ENCODE peak calls at places on chromosomes 3 and 15, in eight cellular contexts. One of them, this sample, is unnamed.

GRCh38 chr3:69174435-69174834 is 52.0 kb upstream of the LMOD3 start:
- DNase-seq in K562: no peak
- DNase-seq in SK-N-SH: no peak
- DNase-seq in esophagus muscularis mucosa: no peak
- DNase-seq in sigmoid colon: no peak
- DNase-seq in transverse colon: no peak
- DNase-seq in GM12878: no peak
- DNase-seq in stomach: no peak
- DNase-seq in this sample: no peak

GRCh38 chr3:49279376-49279775 is 2.3 kb upstream of the C3orf62 start:
- DNase-seq in esophagus muscularis mucosa: no peak
- DNase-seq in stomach: no peak
- DNase-seq in sigmoid colon: no peak
- DNase-seq in K562: no peak
- DNase-seq in GM12878: no peak
- DNase-seq in SK-N-SH: no peak
- DNase-seq in transverse colon: peak
- DNase-seq in this sample: no peak

GRCh38 chr15:100771745-100772144 is 107.9 kb upstream of the ALDH1A3 start:
- DNase-seq in stomach: no peak
- DNase-seq in sigmoid colon: no peak
- DNase-seq in esophagus muscularis mucosa: peak
- DNase-seq in K562: no peak
- DNase-seq in SK-N-SH: peak
- DNase-seq in GM12878: no peak
- DNase-seq in transverse colon: no peak
- DNase-seq in this sample: no peak

GRCh38 chr3:133944181-133944580 is 48.5 kb upstream of the RAB6B start:
- DNase-seq in esophagus muscularis mucosa: no peak
- DNase-seq in K562: no peak
- DNase-seq in SK-N-SH: no peak
- DNase-seq in sigmoid colon: peak
- DNase-seq in stomach: no peak
- DNase-seq in GM12878: no peak
- DNase-seq in transverse colon: no peak
- DNase-seq in this sample: no peak

GRCh38 chr15:64067564-64068030 is 21.3 kb upstream of the DAPK2 start:
- DNase-seq in sigmoid colon: peak
- DNase-seq in SK-N-SH: peak
- DNase-seq in K562: peak
- DNase-seq in transverse colon: peak
- DNase-seq in GM12878: peak
- DNase-seq in stomach: peak
- DNase-seq in esophagus muscularis mucosa: no peak
- DNase-seq in this sample: no peak

GRCh38 chr15:68201879-68202261 is 3.3 kb downstream of the CALML4 start:
- DNase-seq in SK-N-SH: peak
- DNase-seq in sigmoid colon: no peak
- DNase-seq in GM12878: no peak
- DNase-seq in stomach: no peak
- DNase-seq in esophagus muscularis mucosa: no peak
- DNase-seq in transverse colon: no peak
- DNase-seq in K562: no peak
- DNase-seq in this sample: no peak

GRCh38 chr3:174417568-174417967 is 441.6 kb upstream of the NAALADL2 start:
- DNase-seq in SK-N-SH: no peak
- DNase-seq in GM12878: no peak
- DNase-seq in esophagus muscularis mucosa: no peak
- DNase-seq in transverse colon: no peak
- DNase-seq in stomach: no peak
- DNase-seq in sigmoid colon: no peak
- DNase-seq in K562: no peak
- DNase-seq in this sample: no peak

GRCh38 chr15:40255033-40255432 is 16.2 kb downstream of the PAK6 start:
- DNase-seq in sigmoid colon: no peak
- DNase-seq in K562: no peak
- DNase-seq in stomach: no peak
- DNase-seq in transverse colon: no peak
- DNase-seq in SK-N-SH: no peak
- DNase-seq in GM12878: no peak
- DNase-seq in esophagus muscularis mucosa: no peak
- DNase-seq in this sample: no peak

GRCh38 chr3:143421556-143421955 is 302.0 kb downstream of the CHST2 start:
- DNase-seq in esophagus muscularis mucosa: no peak
- DNase-seq in K562: no peak
- DNase-seq in sigmoid colon: no peak
- DNase-seq in SK-N-SH: no peak
- DNase-seq in stomach: no peak
- DNase-seq in transverse colon: no peak
- DNase-seq in GM12878: no peak
- DNase-seq in this sample: no peak

GRCh38 chr3:190121061-190121765 is 516 bp upstream of the P3H2 start:
- DNase-seq in transverse colon: no peak
- DNase-seq in SK-N-SH: no peak
- DNase-seq in GM12878: no peak
- DNase-seq in sigmoid colon: peak
- DNase-seq in K562: no peak
- DNase-seq in stomach: no peak
- DNase-seq in esophagus muscularis mucosa: no peak
- DNase-seq in this sample: no peak

DNA sequence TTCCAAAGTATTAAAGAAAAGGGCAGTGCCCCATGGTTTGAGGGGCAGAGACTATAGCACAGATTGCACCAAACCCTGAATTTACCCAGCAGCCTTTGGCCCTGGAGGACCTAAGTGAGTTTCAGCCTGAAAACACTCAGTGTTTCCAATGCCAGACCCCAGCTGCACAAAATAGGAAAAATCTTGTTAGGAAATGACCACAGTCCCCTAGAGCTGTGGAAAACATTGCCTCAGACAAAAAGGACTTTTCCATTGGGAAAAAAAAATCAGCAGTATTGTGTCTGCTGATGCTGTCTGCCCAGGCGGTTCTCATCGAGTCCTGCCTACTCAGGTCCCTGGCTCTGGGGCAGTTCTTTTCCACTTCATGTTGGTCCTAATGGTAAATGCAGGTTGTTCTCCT is 121.7 kb upstream of the DLG1 start:
- DNase-seq in GM12878: no peak
- DNase-seq in esophagus muscularis mucosa: no peak
- DNase-seq in K562: no peak
- DNase-seq in stomach: no peak
- DNase-seq in sigmoid colon: no peak
- DNase-seq in SK-N-SH: no peak
- DNase-seq in transverse colon: no peak
- DNase-seq in this sample: no peak
- TF ChIP-seq EP300 in GM12878: no peak
- TF ChIP-seq EP300 in esophagus muscularis mucosa: no peak
- TF ChIP-seq EP300 in K562: no peak
- TF ChIP-seq EP300 in stomach: no peak
- TF ChIP-seq EP300 in sigmoid colon: no peak
- TF ChIP-seq EP300 in SK-N-SH: no peak
- TF ChIP-seq EP300 in transverse colon: no peak
- TF ChIP-seq EP300 in this sample: no peak

GRCh38 chr15:72964542-72964941 is 87.7 kb upstream of the NEO1 start:
- DNase-seq in transverse colon: no peak
- DNase-seq in esophagus muscularis mucosa: peak
- DNase-seq in K562: no peak
- DNase-seq in sigmoid colon: no peak
- DNase-seq in stomach: no peak
- DNase-seq in SK-N-SH: no peak
- DNase-seq in GM12878: no peak
- DNase-seq in this sample: no peak
- TF ChIP-seq POLR2AphosphoS5 in transverse colon: no peak
- TF ChIP-seq POLR2AphosphoS5 in esophagus muscularis mucosa: no peak
- TF ChIP-seq POLR2AphosphoS5 in K562: no peak
- TF ChIP-seq POLR2AphosphoS5 in sigmoid colon: no peak
- TF ChIP-seq POLR2AphosphoS5 in stomach: no peak
- TF ChIP-seq POLR2AphosphoS5 in SK-N-SH: no peak
- TF ChIP-seq POLR2AphosphoS5 in GM12878: no peak
- TF ChIP-seq POLR2AphosphoS5 in this sample: no peak

GRCh38 chr15:60043744-60044435 is 39.8 kb downstream of the FOXB1 start:
- DNase-seq in GM12878: no peak
- DNase-seq in sigmoid colon: no peak
- DNase-seq in esophagus muscularis mucosa: peak
- DNase-seq in K562: no peak
- DNase-seq in stomach: no peak
- DNase-seq in SK-N-SH: no peak
- DNase-seq in transverse colon: no peak
- DNase-seq in this sample: no peak

GRCh38 chr15:60049948-60050347 is 45.8 kb downstream of the FOXB1 start:
- DNase-seq in K562: no peak
- DNase-seq in esophagus muscularis mucosa: no peak
- DNase-seq in stomach: no peak
- DNase-seq in SK-N-SH: no peak
- DNase-seq in transverse colon: no peak
- DNase-seq in GM12878: no peak
- DNase-seq in sigmoid colon: no peak
- DNase-seq in this sample: no peak

GRCh38 chr15:60047701-60048100 is 43.6 kb downstream of the FOXB1 start:
- DNase-seq in SK-N-SH: no peak
- DNase-seq in GM12878: no peak
- DNase-seq in transverse colon: no peak
- DNase-seq in esophagus muscularis mucosa: no peak
- DNase-seq in stomach: no peak
- DNase-seq in sigmoid colon: no peak
- DNase-seq in K562: no peak
- DNase-seq in this sample: no peak

DNA sequence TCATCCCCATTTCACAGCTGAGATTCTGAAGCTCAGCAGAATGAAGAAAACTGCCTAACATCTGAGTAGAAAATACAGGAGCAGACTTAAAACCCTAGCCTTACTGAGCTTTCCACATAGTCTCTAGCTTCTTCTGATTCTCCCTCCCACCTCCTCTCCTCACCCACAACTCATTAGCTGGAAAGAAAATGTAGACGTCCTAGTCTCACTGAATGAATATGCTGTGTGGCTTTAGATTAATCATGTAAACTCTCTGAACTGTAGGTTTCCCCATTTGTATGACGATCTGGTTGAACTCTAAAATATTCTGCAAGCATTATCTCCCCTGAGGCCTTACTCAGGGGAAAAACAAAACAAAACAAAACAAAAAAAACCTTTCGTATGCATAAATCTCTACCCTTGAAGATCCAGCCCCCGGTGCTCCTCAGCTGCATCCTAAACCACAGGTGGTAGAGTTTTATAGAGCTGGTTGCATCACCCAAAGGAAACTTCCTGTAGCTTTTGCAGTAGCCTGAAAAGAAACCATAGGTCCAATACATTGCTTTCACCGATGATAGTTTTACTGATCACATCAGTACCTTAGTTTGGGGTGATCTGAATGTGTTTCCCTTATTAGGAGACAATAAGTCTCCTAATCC is 40.6 kb downstream of the FOXB1 start:
- DNase-seq in esophagus muscularis mucosa: no peak
- DNase-seq in transverse colon: no peak
- DNase-seq in K562: no peak
- DNase-seq in GM12878: no peak
- DNase-seq in sigmoid colon: no peak
- DNase-seq in SK-N-SH: no peak
- DNase-seq in stomach: no peak
- DNase-seq in this sample: no peak
- TF ChIP-seq EP300 in esophagus muscularis mucosa: no peak
- TF ChIP-seq EP300 in transverse colon: no peak
- TF ChIP-seq EP300 in K562: no peak
- TF ChIP-seq EP300 in GM12878: no peak
- TF ChIP-seq EP300 in sigmoid colon: no peak
- TF ChIP-seq EP300 in SK-N-SH: no peak
- TF ChIP-seq EP300 in stomach: no peak
- TF ChIP-seq EP300 in this sample: no peak

DNA sequence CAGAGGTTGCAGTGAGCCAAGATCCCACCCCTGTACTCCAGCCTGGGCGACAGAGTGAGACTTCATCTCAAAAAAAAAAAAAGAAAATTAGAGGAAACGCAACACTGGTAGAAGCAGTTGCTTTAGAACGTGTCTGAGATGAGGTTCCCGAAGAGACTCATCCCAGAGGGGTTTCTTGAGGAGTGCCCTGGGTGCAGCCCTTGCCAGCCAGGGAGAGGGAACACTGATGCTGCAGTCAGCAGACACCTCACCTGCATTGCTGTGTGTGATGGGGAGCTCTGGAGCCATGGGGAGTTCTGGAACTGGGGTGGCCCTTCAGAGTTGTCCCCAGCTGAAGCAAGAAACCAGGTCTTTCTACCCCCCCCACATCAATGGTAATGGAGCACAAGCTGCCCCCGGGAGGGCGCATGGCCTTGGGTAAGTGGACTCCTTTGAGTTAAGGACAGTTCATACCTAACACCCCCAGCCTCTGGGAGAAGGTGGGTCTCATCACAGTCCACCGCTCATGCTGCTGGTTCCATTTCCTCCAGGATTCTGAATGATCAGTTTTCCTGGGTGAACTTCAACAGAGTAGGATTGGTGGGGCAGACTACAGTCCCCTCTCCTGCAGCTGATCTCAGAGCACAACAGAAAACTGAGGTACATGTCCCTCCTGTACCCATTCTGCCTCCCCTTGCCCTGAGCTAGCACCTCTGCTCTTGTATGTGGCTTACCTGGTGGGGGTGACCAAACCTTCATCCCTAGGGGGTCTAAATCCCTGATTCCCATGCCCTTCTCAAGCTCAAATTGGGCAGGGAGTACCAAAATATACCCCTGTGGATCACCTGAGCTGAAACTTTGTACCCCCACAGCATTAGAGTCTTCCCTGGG is 18.7 kb upstream of the LRRC2 start:
- DNase-seq in K562: no peak
- DNase-seq in stomach: no peak
- DNase-seq in GM12878: no peak
- DNase-seq in transverse colon: no peak
- DNase-seq in SK-N-SH: no peak
- DNase-seq in sigmoid colon: no peak
- DNase-seq in esophagus muscularis mucosa: no peak
- DNase-seq in this sample: no peak
- TF ChIP-seq POLR2AphosphoS5 in K562: no peak
- TF ChIP-seq POLR2AphosphoS5 in stomach: no peak
- TF ChIP-seq POLR2AphosphoS5 in GM12878: no peak
- TF ChIP-seq POLR2AphosphoS5 in transverse colon: no peak
- TF ChIP-seq POLR2AphosphoS5 in SK-N-SH: no peak
- TF ChIP-seq POLR2AphosphoS5 in sigmoid colon: no peak
- TF ChIP-seq POLR2AphosphoS5 in esophagus muscularis mucosa: no peak
- TF ChIP-seq POLR2AphosphoS5 in this sample: no peak